ENCODE peak calls at places on chromosomes 1 and 21, in seven cellular contexts. T is IMR-90, O is GM12891, R is esophagus squamous epithelium, F is breast epithelium, H is ovary, B is body of pancreas. K is an unnamed sample.

GRCh38 chr1:89546082-89546889 is 21.7 kb downstream of the LRRC8B start:
- DNase-seq in T (peak; percentile 39), O (no peak), R (no peak), F (no peak), H (no peak), B (no peak), K (no peak)

GRCh38 chr1:67831850-67832513 is 1.3 kb downstream of the GNG12 start:
- DNase-seq in T (peak; percentile 81), O (no peak), R (no peak), F (peak; percentile 52), H (peak; percentile 66), B (peak; percentile 63), K (peak; percentile 67)

GRCh38 chr1:38558476-38559179 is 300.9 kb downstream of the RRAGC start:
- DNase-seq in T (no peak), O (no peak), R (no peak), F (no peak), H (no peak), B (no peak), K (no peak)

GRCh38 chr1:3564921-3565831 is 46.1 kb downstream of the MEGF6 start:
- DNase-seq in T (peak; percentile 10), O (peak; percentile 95), R (no peak), F (no peak), H (no peak), B (peak; percentile 37), K (peak; percentile 44)

GRCh38 chr1:27724961-27725373 is 794 bp upstream of the FAM76A start:
- DNase-seq in T (no peak), O (no peak), R (no peak), F (peak; percentile 72), H (peak; percentile 56), B (peak; percentile 8), K (no peak)

GRCh38 chr1:43549921-43550597 is 19.4 kb downstream of the PTPRF start:
- DNase-seq in T (no peak), O (peak; percentile 60), R (no peak), F (peak; percentile 96), H (peak; percentile 82), B (peak; percentile 97), K (no peak)

GRCh38 chr1:187236676-187237075 is 407.9 kb downstream of the PLA2G4A start:
- DNase-seq in T (no peak), O (no peak), R (no peak), F (no peak), H (no peak), B (no peak), K (no peak)

GRCh38 chr1:220966874-220967631 is 87.8 kb downstream of the HLX start:
- DNase-seq in T (peak; percentile 46), O (no peak), R (no peak), F (no peak), H (no peak), B (no peak), K (no peak)

GRCh38 chr1:58340156-58340555 is 206.4 kb downstream of the OMA1 start:
- DNase-seq in T (no peak), O (no peak), R (no peak), F (no peak), H (no peak), B (no peak), K (no peak)

GRCh38 chr1:197521118-197521739 is 253.2 kb downstream of the CRB1 start:
- DNase-seq in T (peak; percentile 44), O (peak; percentile 6), R (no peak), F (no peak), H (no peak), B (no peak), K (peak; percentile 1)

GRCh38 chr1:40692429-40692905 is 963 bp downstream of the NFYC start:
- DNase-seq in T (peak; percentile 25), O (no peak), R (no peak), F (no peak), H (no peak), B (no peak), K (no peak)

GRCh38 chr1:212498243-212498642 is 65.5 kb downstream of the NENF start:
- DNase-seq in T (peak; percentile 96), O (no peak), R (no peak), F (no peak), H (no peak), B (no peak), K (peak; percentile 26)

GRCh38 chr1:3473381-3473844 is 18.9 kb downstream of the ARHGEF16 start:
- DNase-seq in T (peak; percentile 83), O (no peak), R (no peak), F (peak; percentile 83), H (no peak), B (no peak), K (peak; percentile 64)

GRCh38 chr1:25206201-25206600 is 26.1 kb downstream of the SYF2 start:
- DNase-seq in T (no peak), O (no peak), R (no peak), F (no peak), H (no peak), B (no peak), K (no peak)

GRCh38 chr1:38990401-38990745 is 703 bp upstream of the AKIRIN1 start:
- DNase-seq in T (peak; percentile 37), O (no peak), R (no peak), F (no peak), H (no peak), B (no peak), K (no peak)

GRCh38 chr1:71861022-71861421 is 421.3 kb downstream of the NEGR1 start:
- DNase-seq in T (peak; percentile 68), O (no peak), R (no peak), F (no peak), H (no peak), B (no peak), K (no peak)

GRCh38 chr1:237864338-237865244 is 26.1 kb downstream of the ZP4 start:
- DNase-seq in T (no peak), O (peak; percentile 25), R (no peak), F (no peak), H (peak; percentile 58), B (peak; percentile 83), K (peak; percentile 53)

GRCh38 chr1:41331546-41331917 is 29.7 kb upstream of the FOXO6 start:
- DNase-seq in T (no peak), O (no peak), R (no peak), F (no peak), H (no peak), B (no peak), K (no peak)

GRCh38 chr1:85623061-85623471 is 42.5 kb downstream of the CCN1 start:
- DNase-seq in T (peak; percentile 98), O (no peak), R (no peak), F (no peak), H (no peak), B (no peak), K (peak; percentile 44)

GRCh38 chr1:231337472-231338269 is at the start of gene EXOC8:
- DNase-seq in T (peak; percentile 96), O (peak; percentile 86), R (peak; percentile 64), F (peak; percentile 93), H (peak; percentile 100), B (peak; percentile 96), K (peak; percentile 92)

GRCh38 chr1:203371288-203371687 is 20.4 kb upstream of the FMOD start:
- DNase-seq in T (no peak), O (no peak), R (no peak), F (no peak), H (no peak), B (no peak), K (no peak)

GRCh38 chr1:186498695-186499389 is 37.9 kb upstream of the PDC start:
- DNase-seq in T (peak; percentile 57), O (no peak), R (no peak), F (no peak), H (no peak), B (no peak), K (no peak)

GRCh38 chr21:25118648-25119047 is 488.6 kb downstream of the MRPL39 start:
- DNase-seq in T (no peak), O (no peak), R (no peak), F (no peak), H (no peak), B (no peak), K (no peak)

GRCh38 chr21:26850116-26850643 is 5.0 kb upstream of the ADAMTS1 start:
- DNase-seq in T (peak; percentile 59), O (no peak), R (no peak), F (no peak), H (no peak), B (peak; percentile 22), K (no peak)

GRCh38 chr1:84525738-84526137 is 19.4 kb upstream of the GNG5 start:
- DNase-seq in T (no peak), O (no peak), R (no peak), F (no peak), H (no peak), B (no peak), K (no peak)

GRCh38 chr1:108512239-108513071 is 47.4 kb upstream of the EEIG2 start:
- DNase-seq in T (peak; percentile 50), O (no peak), R (no peak), F (no peak), H (no peak), B (no peak), K (no peak)

GRCh38 chr1:209618756-209619420 is 33.3 kb downstream of the LAMB3 start:
- DNase-seq in T (no peak), O (no peak), R (no peak), F (no peak), H (no peak), B (no peak), K (no peak)

GRCh38 chr1:192812420-192813209 is 3.8 kb downstream of the RGS2 start:
- DNase-seq in T (peak; percentile 43), O (no peak), R (no peak), F (no peak), H (no peak), B (no peak), K (no peak)
- TF ChIP-seq POLR2A in T (peak; percentile 91), O (no peak), R (peak; percentile 4), F (no peak), H (no peak), B (peak; percentile 68), K (no peak)

GRCh38 chr1:161225534-161226319 is at the start of gene TOMM40L:
- DNase-seq in T (peak; percentile 100), O (peak; percentile 77), R (peak; percentile 61), F (peak; percentile 94), H (peak; percentile 84), B (peak; percentile 89), K (peak; percentile 86)
- TF ChIP-seq POLR2A in T (no peak), O (no peak), R (no peak), F (no peak), H (peak; percentile 10), B (peak; percentile 24), K (peak; percentile 53)

GRCh38 chr1:53899708-53900107 is 5.7 kb downstream of the DIO1 start:
- DNase-seq in T (no peak), O (no peak), R (no peak), F (no peak), H (no peak), B (no peak), K (no peak)
- TF ChIP-seq POLR2A in T (no peak), O (no peak), R (no peak), F (no peak), H (no peak), B (no peak), K (no peak)

DNA sequence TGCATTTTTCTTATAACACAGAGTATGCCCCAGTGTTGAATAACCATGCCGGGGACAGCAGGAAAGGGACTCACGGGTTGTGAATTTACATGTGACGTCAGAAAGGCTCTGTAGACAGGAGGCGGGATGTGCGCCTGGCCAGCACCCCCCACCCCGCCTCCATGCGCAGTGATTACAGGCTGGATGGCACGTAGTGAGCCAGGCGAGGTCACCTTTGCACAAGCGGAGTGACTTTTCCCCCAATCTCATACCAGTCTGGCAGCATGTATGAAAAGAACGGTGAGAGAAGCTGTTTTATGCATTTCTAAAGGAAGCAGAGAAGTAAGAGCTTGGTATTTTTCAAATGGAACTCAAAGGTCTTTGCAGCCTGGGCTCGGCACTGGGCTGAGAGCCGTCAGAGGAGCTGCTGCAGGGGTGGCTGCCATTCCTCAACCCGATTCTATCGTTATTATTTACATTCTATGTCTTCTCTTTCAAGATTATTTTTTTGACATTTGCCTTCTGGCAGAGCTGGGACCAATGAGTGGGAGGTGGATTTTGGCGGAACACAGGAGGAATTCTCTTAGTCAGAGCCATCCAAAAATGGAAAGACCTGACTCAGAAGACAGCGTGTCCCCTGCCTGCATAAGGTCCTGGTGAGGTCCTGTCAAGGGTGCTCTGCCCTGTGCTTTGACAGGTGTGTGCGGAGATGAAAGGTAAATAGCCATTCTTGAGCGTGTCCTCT is 115.6 kb upstream of the SLC45A1 start:
- DNase-seq in T (peak; percentile 97), O (no peak), R (no peak), F (peak; percentile 84), H (peak; percentile 76), B (peak; percentile 80), K (peak; percentile 51)
- TF ChIP-seq POLR2A in T (no peak), O (no peak), R (no peak), F (no peak), H (no peak), B (no peak), K (no peak)

K was measured in H54.